ENCODE peak calls at places on chromosomes 13 and 19, in six cellular contexts. A is PC-9, B is tibial artery, D is right atrium auricular region, G is A549, J is upper lobe of right lung. W is an unnamed sample.

GRCh38 chr13:44879452-44880058 is 109.7 kb downstream of the NUFIP1 start:
- DNase-seq in G (peak; percentile 52), B (no peak), J (no peak), A (peak; percentile 12), D (no peak), W (no peak)

GRCh38 chr13:78777973-78778372 is 119.0 kb upstream of the OBI1 start:
- DNase-seq in G (no peak), B (no peak), D (no peak), J (no peak), A (no peak), W (no peak)

GRCh38 chr13:43269037-43269476 is 245.7 kb downstream of the DNAJC15 start:
- DNase-seq in B (no peak), J (no peak), G (peak; percentile 66), D (no peak), A (peak; percentile 57), W (no peak)

GRCh38 chr13:48486362-48486761 is 46.5 kb downstream of the RCBTB2 start:
- DNase-seq in A (no peak), B (no peak), D (no peak), J (no peak), G (no peak), W (no peak)

GRCh38 chr13:37068962-37069361 is 9.5 kb upstream of the SUPT20H start:
- DNase-seq in B (no peak), G (peak; percentile 4), A (no peak), D (no peak), J (no peak), W (no peak)

GRCh38 chr13:20506676-20507075 is 19.0 kb downstream of the CRYL1 start:
- DNase-seq in B (no peak), G (no peak), J (no peak), D (no peak), A (no peak), W (no peak)

GRCh38 chr19:50486823-50487515 is 10.3 kb upstream of the GARIN5A start:
- DNase-seq in A (peak; percentile 20), B (no peak), G (peak; percentile 92), J (peak; percentile 72), D (no peak), W (no peak)

GRCh38 chr13:49517461-49517860 is 21.7 kb downstream of the PHF11 start:
- DNase-seq in J (no peak), A (no peak), G (no peak), B (no peak), D (no peak), W (no peak)

GRCh38 chr19:1324792-1325567 is 39.3 kb downstream of the EFNA2 start:
- DNase-seq in A (peak; percentile 57), D (peak; percentile 83), B (no peak), G (peak; percentile 78), J (no peak), W (no peak)

GRCh38 chr13:91056746-91057145 is 290.7 kb upstream of the MIR17HG start:
- DNase-seq in A (no peak), D (no peak), J (no peak), B (no peak), G (no peak), W (no peak)

GRCh38 chr13:32019612-32020233 is 11.9 kb upstream of the FRY start:
- DNase-seq in B (no peak), J (no peak), D (no peak), G (peak; percentile 50), A (no peak), W (no peak)
- TF ChIP-seq CTCF in B (peak; percentile 60), J (peak; percentile 70), D (peak; percentile 57), G (peak; percentile 48), A (peak; percentile 62), W (peak; percentile 7)

DNA sequence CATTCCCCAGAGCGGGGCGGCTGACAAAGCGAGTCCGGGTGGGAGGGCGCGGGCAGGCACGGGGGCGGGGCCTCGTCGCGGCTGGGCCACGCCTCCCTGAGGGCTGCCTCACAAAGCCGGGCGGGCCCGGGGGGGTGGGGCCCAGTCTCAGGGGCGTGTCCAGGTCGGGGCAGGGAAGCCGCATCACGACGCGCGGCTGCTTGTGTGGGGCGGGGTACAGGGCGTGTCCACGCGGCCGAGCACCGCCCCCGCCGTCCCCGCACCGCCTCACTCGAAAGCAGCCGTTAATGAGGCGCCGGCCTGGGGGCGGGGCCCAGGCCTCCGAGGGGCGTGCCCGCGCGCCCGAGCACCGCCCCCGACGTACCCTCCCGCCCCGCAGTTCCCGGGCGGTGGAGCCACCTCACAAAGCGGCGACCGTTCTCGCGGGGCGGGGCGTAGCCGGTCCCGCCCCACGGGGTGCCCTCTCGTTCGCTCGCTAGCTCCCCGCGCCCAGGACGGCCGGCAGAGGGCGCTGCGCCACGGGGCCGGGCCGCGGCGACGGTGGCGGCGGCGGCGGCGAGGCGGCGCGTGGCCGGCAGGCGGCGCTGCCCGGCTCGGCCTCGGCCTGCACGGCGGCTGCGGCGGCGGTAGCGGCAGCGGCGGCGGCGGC is at the start of gene CARM1:
- DNase-seq in G (peak; percentile 97), D (peak; percentile 99), A (peak; percentile 99), J (peak; percentile 100), B (peak; percentile 100), W (peak; percentile 98)
- H3K4me1 ChIP-seq in G (peaks cover 11% of the 10 kb centered on the region), D (no peaks in the 10 kb centered on the region), A (peaks cover 17% of the 10 kb centered on the region), J (peaks cover 17% of the 10 kb centered on the region), B (peaks cover 7% of the 10 kb centered on the region), W (peaks cover 37% of the 10 kb centered on the region)

DNA sequence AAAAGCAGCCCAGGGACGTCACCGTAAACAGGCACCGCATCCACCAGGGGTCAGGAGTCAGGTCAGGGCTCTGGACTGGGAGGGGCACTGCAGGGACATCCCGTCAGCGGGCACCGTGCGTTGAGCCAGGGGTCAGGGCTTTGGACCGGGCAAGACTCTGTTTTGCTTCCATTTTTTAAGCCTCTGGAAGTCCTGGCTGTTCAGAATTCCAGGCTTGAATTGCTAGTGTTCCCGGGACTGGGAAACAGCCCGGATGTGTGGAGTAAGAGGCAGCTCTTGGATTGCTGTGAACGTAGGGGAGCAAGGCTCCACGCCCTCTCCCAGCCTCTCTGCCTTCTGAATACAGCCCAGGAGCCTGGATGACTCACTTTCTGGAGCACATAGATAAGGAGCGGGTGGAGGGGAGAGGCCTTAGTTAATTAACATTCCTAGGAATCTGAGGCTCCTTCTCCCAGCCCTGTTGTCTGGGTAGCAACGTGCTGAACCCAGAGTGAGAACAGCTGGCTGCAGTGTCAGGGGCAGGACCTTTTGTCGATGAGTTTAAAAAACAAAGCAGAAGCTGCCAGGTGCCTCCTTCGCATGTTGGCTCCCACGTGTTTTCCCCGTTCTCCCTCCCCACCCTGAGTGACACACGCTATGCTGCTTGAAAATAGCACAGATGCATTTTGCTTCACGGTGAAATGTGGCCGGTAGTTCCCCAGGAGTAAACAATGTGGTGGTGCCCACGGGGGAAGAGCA is 21.9 kb downstream of the ATP11A start:
- DNase-seq in G (peak; percentile 80), J (peak; percentile 86), A (peak; percentile 85), B (peak; percentile 91), D (peak; percentile 94), W (peak; percentile 99)
- TF ChIP-seq CTCF in G (peak; percentile 19), J (peak; percentile 25), A (peak; percentile 60), B (no peak), D (no peak), W (no peak)

DNA sequence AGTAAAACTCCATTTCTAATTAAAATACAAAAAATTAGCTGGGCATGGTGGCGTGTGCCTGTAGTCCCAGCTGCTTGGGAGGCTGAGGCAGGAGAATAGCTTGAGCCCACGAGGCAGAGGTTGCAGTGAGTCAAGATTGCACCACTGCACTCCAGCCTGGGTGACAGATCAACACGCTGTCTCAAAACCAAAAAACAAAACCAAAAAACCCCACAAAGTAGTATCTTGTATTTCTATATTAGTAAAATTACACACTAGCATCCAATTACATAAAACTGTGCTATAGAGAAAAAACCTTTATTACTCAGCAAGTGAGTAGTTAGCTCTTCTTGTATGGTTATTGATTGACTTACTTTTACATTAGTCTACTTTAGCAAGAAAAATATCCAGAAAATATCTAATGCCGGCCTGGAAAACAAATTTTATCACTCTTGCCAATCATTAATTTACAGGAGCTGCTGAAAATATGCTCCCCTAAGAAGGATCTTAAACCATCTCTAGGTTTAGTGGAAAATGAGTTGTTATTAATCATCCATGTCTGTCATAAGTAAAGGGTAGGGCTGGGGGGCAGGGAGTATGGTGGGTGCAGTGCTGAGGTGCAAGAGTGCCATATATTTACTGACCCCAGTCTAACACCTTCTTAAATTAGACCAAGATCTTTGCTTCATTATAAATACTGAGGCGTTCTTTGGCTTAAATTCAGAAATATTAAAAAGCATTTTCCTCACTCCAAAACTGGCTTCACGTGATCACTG is 44.2 kb downstream of the UBL3 start:
- DNase-seq in A (no peak), D (no peak), G (no peak), J (no peak), B (no peak), W (no peak)
- H3K4me1 ChIP-seq in A (no peaks in the 10 kb centered on the region), D (no peaks in the 10 kb centered on the region), G (peaks cover 17% of the 10 kb centered on the region), J (peaks cover 36% of the 10 kb centered on the region), B (peaks cover 17% of the 10 kb centered on the region), W (peaks cover 78% of the 10 kb centered on the region)

GRCh38 chr13:86729206-86729605 is 930.0 kb upstream of the SLITRK6 start:
- DNase-seq in D (no peak), B (no peak), A (no peak), J (no peak), G (no peak), W (no peak)

GRCh38 chr13:86725105-86725504 is 925.9 kb upstream of the SLITRK6 start:
- DNase-seq in J (no peak), B (no peak), G (no peak), D (no peak), A (no peak), W (no peak)
- TF ChIP-seq CTCF in J (no peak), B (no peak), G (no peak), D (no peak), A (no peak), W (no peak)

GRCh38 chr19:28511655-28512054 is 701.3 kb downstream of the UQCRFS1 start:
- DNase-seq in A (no peak), G (no peak), D (no peak), B (no peak), J (no peak), W (no peak)
- H3K4me1 ChIP-seq in A (no peaks in the 10 kb centered on the region), G (no peaks in the 10 kb centered on the region), D (no peaks in the 10 kb centered on the region), B (no peaks in the 10 kb centered on the region), J (no peaks in the 10 kb centered on the region), W (no peaks in the 10 kb centered on the region)